ENCODE peak calls at places on chromosome 6, in six cellular contexts. One of them, this sample, is unnamed.

GRCh38 chr6:41712651-41713103 is 22.7 kb downstream of the TFEB start:
- DNase-seq in heart right ventricle: peak; percentile 77
- DNase-seq in T follicular helper cell: no peak
- DNase-seq in endothelial cell: no peak
- DNase-seq in HL-60: peak; percentile 88
- DNase-seq in posterior cingulate gyrus: peak; percentile 86
- DNase-seq in this sample: peak; percentile 91

GRCh38 chr6:3643921-3644320 is 107.6 kb downstream of the PXDC1 start:
- DNase-seq in HL-60: no peak
- DNase-seq in heart right ventricle: no peak
- DNase-seq in endothelial cell: no peak
- DNase-seq in T follicular helper cell: no peak
- DNase-seq in posterior cingulate gyrus: no peak
- DNase-seq in this sample: no peak

GRCh38 chr6:72218125-72218524 is 331.8 kb downstream of the RIMS1 start:
- DNase-seq in HL-60: no peak
- DNase-seq in heart right ventricle: no peak
- DNase-seq in posterior cingulate gyrus: peak; percentile 36
- DNase-seq in T follicular helper cell: no peak
- DNase-seq in endothelial cell: peak; percentile 65
- DNase-seq in this sample: no peak

GRCh38 chr6:51480040-51480439 is 607.4 kb downstream of the PKHD1 start:
- DNase-seq in endothelial cell: no peak
- DNase-seq in heart right ventricle: no peak
- DNase-seq in posterior cingulate gyrus: no peak
- DNase-seq in T follicular helper cell: no peak
- DNase-seq in HL-60: no peak
- DNase-seq in this sample: no peak

GRCh38 chr6:44090465-44090864 is 36.8 kb downstream of the MRPL14 start:
- DNase-seq in HL-60: no peak
- DNase-seq in heart right ventricle: no peak
- DNase-seq in posterior cingulate gyrus: no peak
- DNase-seq in T follicular helper cell: no peak
- DNase-seq in endothelial cell: no peak
- DNase-seq in this sample: no peak

GRCh38 chr6:150881911-150882481 is 16.5 kb downstream of the MTHFD1L start:
- DNase-seq in HL-60: no peak
- DNase-seq in heart right ventricle: peak; percentile 25
- DNase-seq in T follicular helper cell: no peak
- DNase-seq in endothelial cell: peak; percentile 40
- DNase-seq in posterior cingulate gyrus: no peak
- DNase-seq in this sample: peak; percentile 70

GRCh38 chr6:5855787-5856186 is 150.9 kb downstream of the NRN1 start:
- DNase-seq in endothelial cell: no peak
- DNase-seq in posterior cingulate gyrus: no peak
- DNase-seq in T follicular helper cell: no peak
- DNase-seq in HL-60: no peak
- DNase-seq in heart right ventricle: no peak
- DNase-seq in this sample: no peak

GRCh38 chr6:17454316-17455005 is 61.1 kb downstream of the CAP2 start:
- DNase-seq in HL-60: no peak
- DNase-seq in posterior cingulate gyrus: no peak
- DNase-seq in heart right ventricle: no peak
- DNase-seq in endothelial cell: no peak
- DNase-seq in T follicular helper cell: no peak
- DNase-seq in this sample: no peak

GRCh38 chr6:53313784-53314382 is 34.9 kb downstream of the ELOVL5 start:
- DNase-seq in heart right ventricle: no peak
- DNase-seq in HL-60: no peak
- DNase-seq in T follicular helper cell: no peak
- DNase-seq in endothelial cell: no peak
- DNase-seq in posterior cingulate gyrus: no peak
- DNase-seq in this sample: no peak

GRCh38 chr6:151321438-151321837 is 69.9 kb downstream of the ZBTB2 start:
- DNase-seq in heart right ventricle: no peak
- DNase-seq in T follicular helper cell: no peak
- DNase-seq in HL-60: no peak
- DNase-seq in posterior cingulate gyrus: no peak
- DNase-seq in endothelial cell: no peak
- DNase-seq in this sample: no peak

GRCh38 chr6:142171351-142171750 is 24.3 kb downstream of the VTA1 start:
- DNase-seq in heart right ventricle: no peak
- DNase-seq in HL-60: no peak
- DNase-seq in endothelial cell: no peak
- DNase-seq in posterior cingulate gyrus: no peak
- DNase-seq in T follicular helper cell: no peak
- DNase-seq in this sample: no peak

GRCh38 chr6:125793280-125793679 is 2.5 kb downstream of the NCOA7 start:
- DNase-seq in heart right ventricle: no peak
- DNase-seq in HL-60: no peak
- DNase-seq in T follicular helper cell: no peak
- DNase-seq in endothelial cell: no peak
- DNase-seq in posterior cingulate gyrus: peak; percentile 24
- DNase-seq in this sample: peak; percentile 18

GRCh38 chr6:42338573-42339218 is 113.0 kb downstream of the TRERF1 start:
- DNase-seq in heart right ventricle: no peak
- DNase-seq in T follicular helper cell: no peak
- DNase-seq in HL-60: no peak
- DNase-seq in posterior cingulate gyrus: no peak
- DNase-seq in endothelial cell: no peak
- DNase-seq in this sample: no peak

This sample was measured in heart left ventricle.